ENCODE peak calls at places on chromosomes 13 and 19, in five cellular contexts. One of them, this sample, is unnamed. For H3K4me1, the result is how much of the 10 kb centered on the place peaks cover.

GRCh38 chr13:97798171-97798821 is 155.2 kb upstream of the IPO5 start:
- DNase-seq in fibroblast of lung: no peak
- DNase-seq in tibial artery: no peak
- DNase-seq in psoas muscle: no peak
- DNase-seq in ascending aorta: no peak
- DNase-seq in this sample: peak

GRCh38 chr19:14405380-14405757 is 13.8 kb downstream of the DDX39A start:
- DNase-seq in fibroblast of lung: no peak
- DNase-seq in tibial artery: no peak
- DNase-seq in psoas muscle: no peak
- DNase-seq in ascending aorta: no peak
- DNase-seq in this sample: no peak

GRCh38 chr19:53977991-53978731 is 13.3 kb upstream of the CACNG6 start:
- DNase-seq in fibroblast of lung: peak
- DNase-seq in tibial artery: no peak
- DNase-seq in psoas muscle: peak
- DNase-seq in ascending aorta: no peak
- DNase-seq in this sample: peak

GRCh38 chr13:108816381-108816780 is 187.0 kb downstream of the MYO16 start:
- DNase-seq in fibroblast of lung: no peak
- DNase-seq in tibial artery: no peak
- DNase-seq in psoas muscle: no peak
- DNase-seq in ascending aorta: no peak
- DNase-seq in this sample: no peak

GRCh38 chr19:38730731-38731589 is 13.3 kb downstream of the CAPN12 start:
- DNase-seq in fibroblast of lung: no peak
- DNase-seq in tibial artery: peak
- DNase-seq in psoas muscle: no peak
- DNase-seq in ascending aorta: no peak
- DNase-seq in this sample: no peak

GRCh38 chr19:13790354-13790753 is 4.9 kb upstream of the ZSWIM4 start:
- DNase-seq in fibroblast of lung: no peak
- DNase-seq in tibial artery: no peak
- DNase-seq in psoas muscle: no peak
- DNase-seq in ascending aorta: no peak
- DNase-seq in this sample: no peak

GRCh38 chr13:51801631-51802099 is 2.3 kb downstream of the DHRS12 start:
- DNase-seq in fibroblast of lung: no peak
- DNase-seq in tibial artery: peak
- DNase-seq in psoas muscle: peak
- DNase-seq in ascending aorta: no peak
- DNase-seq in this sample: peak

GRCh38 chr13:51942189-51942588 is 69.1 kb downstream of the ATP7B start:
- DNase-seq in fibroblast of lung: no peak
- DNase-seq in tibial artery: no peak
- DNase-seq in psoas muscle: no peak
- DNase-seq in ascending aorta: no peak
- DNase-seq in this sample: no peak

GRCh38 chr13:94209110-94209509 is 270.4 kb downstream of the DCT start:
- DNase-seq in fibroblast of lung: peak
- DNase-seq in tibial artery: no peak
- DNase-seq in psoas muscle: no peak
- DNase-seq in ascending aorta: no peak
- DNase-seq in this sample: no peak

GRCh38 chr19:47514869-47515588 is at the start of gene NAPA:
- DNase-seq in fibroblast of lung: peak
- DNase-seq in tibial artery: peak
- DNase-seq in psoas muscle: peak
- DNase-seq in ascending aorta: peak
- DNase-seq in this sample: peak

GRCh38 chr13:110518571-110518970 is 43.0 kb downstream of the RAB20 start:
- DNase-seq in fibroblast of lung: no peak
- DNase-seq in tibial artery: peak
- DNase-seq in psoas muscle: no peak
- DNase-seq in ascending aorta: no peak
- DNase-seq in this sample: no peak

GRCh38 chr13:85879014-85879413 is 79.8 kb upstream of the SLITRK6 start:
- DNase-seq in fibroblast of lung: peak
- DNase-seq in tibial artery: no peak
- DNase-seq in psoas muscle: no peak
- DNase-seq in ascending aorta: no peak
- DNase-seq in this sample: no peak

GRCh38 chr19:49558591-49558990 is 21.8 kb downstream of the NOSIP start:
- DNase-seq in fibroblast of lung: no peak
- DNase-seq in tibial artery: no peak
- DNase-seq in psoas muscle: no peak
- DNase-seq in ascending aorta: no peak
- DNase-seq in this sample: no peak

GRCh38 chr13:111043575-111043982 is 71.5 kb upstream of the ARHGEF7 start:
- DNase-seq in fibroblast of lung: no peak
- DNase-seq in tibial artery: no peak
- DNase-seq in psoas muscle: peak
- DNase-seq in ascending aorta: no peak
- DNase-seq in this sample: no peak

GRCh38 chr19:33132425-33132824 is 511 bp downstream of the WDR88 start:
- DNase-seq in fibroblast of lung: no peak
- DNase-seq in tibial artery: no peak
- DNase-seq in psoas muscle: no peak
- DNase-seq in ascending aorta: no peak
- DNase-seq in this sample: no peak

GRCh38 chr13:114026128-114026880 is 52.4 kb upstream of the C13orf46 start:
- DNase-seq in fibroblast of lung: no peak
- DNase-seq in tibial artery: peak
- DNase-seq in psoas muscle: no peak
- DNase-seq in ascending aorta: no peak
- DNase-seq in this sample: no peak

GRCh38 chr13:50679321-50679720 is 164.2 kb downstream of the DLEU7 start:
- DNase-seq in fibroblast of lung: no peak
- DNase-seq in tibial artery: no peak
- DNase-seq in psoas muscle: no peak
- DNase-seq in ascending aorta: no peak
- DNase-seq in this sample: no peak

GRCh38 chr19:14432817-14433453 is at the start of gene PKN1:
- DNase-seq in fibroblast of lung: peak
- DNase-seq in tibial artery: no peak
- DNase-seq in psoas muscle: peak
- DNase-seq in ascending aorta: no peak
- DNase-seq in this sample: no peak

GRCh38 chr13:28421674-28422410 is 73.1 kb downstream of the FLT1 start:
- DNase-seq in fibroblast of lung: no peak
- DNase-seq in tibial artery: no peak
- DNase-seq in psoas muscle: no peak
- DNase-seq in ascending aorta: no peak
- DNase-seq in this sample: no peak

GRCh38 chr19:55256562-55257460 is 2.0 kb downstream of the PPP6R1 start:
- DNase-seq in fibroblast of lung: no peak
- DNase-seq in tibial artery: no peak
- DNase-seq in psoas muscle: peak
- DNase-seq in ascending aorta: no peak
- DNase-seq in this sample: no peak

GRCh38 chr13:48251616-48252081 is 18.6 kb downstream of the ITM2B start:
- DNase-seq in fibroblast of lung: peak
- DNase-seq in tibial artery: no peak
- DNase-seq in psoas muscle: no peak
- DNase-seq in ascending aorta: no peak
- DNase-seq in this sample: no peak

GRCh38 chr13:36382030-36382429 is 35.8 kb upstream of the SPART start:
- DNase-seq in fibroblast of lung: no peak
- DNase-seq in tibial artery: no peak
- DNase-seq in psoas muscle: no peak
- DNase-seq in ascending aorta: no peak
- DNase-seq in this sample: no peak

GRCh38 chr19:35040826-35041547 is 534 bp upstream of the HPN start:
- DNase-seq in fibroblast of lung: peak
- DNase-seq in tibial artery: peak
- DNase-seq in psoas muscle: peak
- DNase-seq in ascending aorta: peak
- DNase-seq in this sample: peak

GRCh38 chr19:12513531-12514061 is 29.0 kb upstream of the ZNF709 start:
- DNase-seq in fibroblast of lung: no peak
- DNase-seq in tibial artery: no peak
- DNase-seq in psoas muscle: peak
- DNase-seq in ascending aorta: no peak
- DNase-seq in this sample: no peak

GRCh38 chr19:17865364-17866311 is 5.9 kb downstream of the RPL18A start:
- DNase-seq in fibroblast of lung: no peak
- DNase-seq in tibial artery: no peak
- DNase-seq in psoas muscle: no peak
- DNase-seq in ascending aorta: no peak
- DNase-seq in this sample: no peak

GRCh38 chr19:47994209-47994802 is at the start of gene ELSPBP1:
- DNase-seq in fibroblast of lung: no peak
- DNase-seq in tibial artery: no peak
- DNase-seq in psoas muscle: no peak
- DNase-seq in ascending aorta: no peak
- DNase-seq in this sample: no peak

GRCh38 chr19:58538257-58539168 is 5.4 kb upstream of the TRIM28 start:
- DNase-seq in fibroblast of lung: no peak
- DNase-seq in tibial artery: no peak
- DNase-seq in psoas muscle: no peak
- DNase-seq in ascending aorta: no peak
- DNase-seq in this sample: no peak

GRCh38 chr13:113897161-113897560 is 33.3 kb upstream of the GAS6 start:
- DNase-seq in fibroblast of lung: peak
- DNase-seq in tibial artery: no peak
- DNase-seq in psoas muscle: no peak
- DNase-seq in ascending aorta: no peak
- DNase-seq in this sample: no peak

GRCh38 chr19:42254083-42254849 is 662 bp downstream of the ERF start:
- DNase-seq in fibroblast of lung: peak
- DNase-seq in tibial artery: peak
- DNase-seq in psoas muscle: peak
- DNase-seq in ascending aorta: no peak
- DNase-seq in this sample: peak

GRCh38 chr19:2841858-2842574 is 741 bp downstream of the ZNF555 start:
- DNase-seq in fibroblast of lung: no peak
- DNase-seq in tibial artery: no peak
- DNase-seq in psoas muscle: no peak
- DNase-seq in ascending aorta: no peak
- DNase-seq in this sample: no peak

GRCh38 chr19:10001899-10002298 is 8.4 kb downstream of the COL5A3 start:
- DNase-seq in fibroblast of lung: peak
- DNase-seq in tibial artery: no peak
- DNase-seq in psoas muscle: peak
- DNase-seq in ascending aorta: no peak
- DNase-seq in this sample: no peak

GRCh38 chr19:29371766-29372415 is 153.9 kb upstream of the VSTM2B start:
- DNase-seq in fibroblast of lung: no peak
- DNase-seq in tibial artery: peak
- DNase-seq in psoas muscle: no peak
- DNase-seq in ascending aorta: no peak
- DNase-seq in this sample: no peak

GRCh38 chr19:57099199-57099661 is 20.6 kb upstream of the USP29 start:
- DNase-seq in fibroblast of lung: peak
- DNase-seq in tibial artery: peak
- DNase-seq in psoas muscle: peak
- DNase-seq in ascending aorta: no peak
- DNase-seq in this sample: peak

GRCh38 chr13:32881792-32882175 is 134.4 kb upstream of the KL start:
- DNase-seq in fibroblast of lung: no peak
- DNase-seq in tibial artery: no peak
- DNase-seq in psoas muscle: no peak
- DNase-seq in ascending aorta: no peak
- DNase-seq in this sample: no peak

GRCh38 chr13:33466262-33466661 is 180.7 kb upstream of the STARD13 start:
- DNase-seq in fibroblast of lung: no peak
- DNase-seq in tibial artery: no peak
- DNase-seq in psoas muscle: no peak
- DNase-seq in ascending aorta: no peak
- DNase-seq in this sample: no peak

GRCh38 chr19:49924004-49924880 is 4.8 kb upstream of the ATF5 start:
- DNase-seq in fibroblast of lung: peak
- DNase-seq in tibial artery: no peak
- DNase-seq in psoas muscle: peak
- DNase-seq in ascending aorta: no peak
- DNase-seq in this sample: no peak

GRCh38 chr13:25882732-25883357 is 169.0 kb downstream of the SHISA2 start:
- DNase-seq in fibroblast of lung: no peak
- DNase-seq in tibial artery: no peak
- DNase-seq in psoas muscle: no peak
- DNase-seq in ascending aorta: no peak
- DNase-seq in this sample: no peak

GRCh38 chr13:22549126-22549525 is 631.7 kb upstream of the SGCG start:
- DNase-seq in fibroblast of lung: peak
- DNase-seq in tibial artery: no peak
- DNase-seq in psoas muscle: no peak
- DNase-seq in ascending aorta: no peak
- DNase-seq in this sample: no peak
- H3K4me1 ChIP-seq in fibroblast of lung: under half
- H3K4me1 ChIP-seq in tibial artery: under half
- H3K4me1 ChIP-seq in psoas muscle: under half
- H3K4me1 ChIP-seq in ascending aorta: under half
- H3K4me1 ChIP-seq in this sample: under half

DNA sequence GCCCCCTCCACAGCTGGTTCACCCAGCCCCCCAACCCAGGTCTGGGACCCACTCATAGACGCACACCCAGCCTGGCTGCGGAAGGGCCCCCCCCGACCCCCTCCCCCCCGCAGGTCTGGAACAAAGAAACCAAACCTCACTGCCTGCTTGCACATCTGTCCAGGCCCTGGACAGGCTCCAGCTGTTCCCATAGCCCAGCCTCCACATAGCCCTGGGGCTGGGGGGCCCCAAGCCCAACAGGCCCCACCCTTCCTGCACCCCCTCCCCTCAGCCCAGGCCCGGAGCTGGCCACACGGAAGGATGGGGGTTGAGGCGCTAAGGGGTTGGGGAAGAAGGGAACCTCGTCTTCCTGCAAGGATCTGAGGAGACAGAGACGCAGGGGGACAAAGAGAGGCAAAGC is 2.7 kb downstream of the KANK2 start:
- DNase-seq in fibroblast of lung: peak
- DNase-seq in tibial artery: no peak
- DNase-seq in psoas muscle: no peak
- DNase-seq in ascending aorta: no peak
- DNase-seq in this sample: no peak
- H3K4me1 ChIP-seq in fibroblast of lung: under half
- H3K4me1 ChIP-seq in tibial artery: half or more
- H3K4me1 ChIP-seq in psoas muscle: under half
- H3K4me1 ChIP-seq in ascending aorta: under half
- H3K4me1 ChIP-seq in this sample: half or more

GRCh38 chr13:99357920-99358319 is 50.7 kb upstream of the GPR183 start:
- DNase-seq in fibroblast of lung: no peak
- DNase-seq in tibial artery: no peak
- DNase-seq in psoas muscle: no peak
- DNase-seq in ascending aorta: no peak
- DNase-seq in this sample: no peak
- H3K4me1 ChIP-seq in fibroblast of lung: under half
- H3K4me1 ChIP-seq in tibial artery: under half
- H3K4me1 ChIP-seq in psoas muscle: under half
- H3K4me1 ChIP-seq in ascending aorta: under half
- H3K4me1 ChIP-seq in this sample: under half

DNA sequence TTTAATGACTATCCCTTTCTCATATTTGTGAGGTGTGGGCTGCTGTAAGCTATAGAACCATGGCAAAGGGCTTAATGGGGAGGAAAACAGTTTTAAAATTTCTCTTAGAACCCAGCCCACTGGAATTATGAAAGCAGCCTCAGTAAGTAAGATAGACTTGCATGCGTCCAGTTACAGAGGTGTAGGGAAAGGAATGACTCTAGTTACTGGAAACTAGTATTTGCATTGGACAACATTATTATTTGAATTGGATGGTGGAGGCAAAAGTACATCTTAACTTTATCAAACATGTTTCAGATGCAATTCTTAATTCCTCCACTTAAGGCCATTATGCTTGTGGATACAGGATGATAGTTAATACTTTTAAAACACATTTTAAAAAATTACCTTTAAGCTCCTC is 292.9 kb downstream of the SPRY2 start:
- DNase-seq in fibroblast of lung: no peak
- DNase-seq in tibial artery: no peak
- DNase-seq in psoas muscle: no peak
- DNase-seq in ascending aorta: no peak
- DNase-seq in this sample: no peak
- H3K4me1 ChIP-seq in fibroblast of lung: under half
- H3K4me1 ChIP-seq in tibial artery: under half
- H3K4me1 ChIP-seq in psoas muscle: under half
- H3K4me1 ChIP-seq in ascending aorta: under half
- H3K4me1 ChIP-seq in this sample: under half